ENCODE peak calls at places on chromosomes 2 and 18, in six cellular contexts. One of them, this sample, is unnamed.

GRCh38 chr2:130824492-130825061 is 12.1 kb upstream of the ARHGEF4 start:
- DNase-seq in NCI-H82: no peak
- DNase-seq in GM12891: peak
- DNase-seq in T-helper 1 cell: peak
- DNase-seq in T-cell: peak
- DNase-seq in Peyer's patch: peak
- DNase-seq in this sample: peak

GRCh38 chr2:10721344-10722251 is at the start of gene ATP6V1C2:
- DNase-seq in Peyer's patch: peak
- DNase-seq in GM12891: peak
- DNase-seq in NCI-H82: peak
- DNase-seq in T-cell: no peak
- DNase-seq in T-helper 1 cell: no peak
- DNase-seq in this sample: no peak

GRCh38 chr2:128350736-128351135 is 32.1 kb upstream of the HS6ST1 start:
- DNase-seq in GM12891: no peak
- DNase-seq in Peyer's patch: no peak
- DNase-seq in T-helper 1 cell: no peak
- DNase-seq in T-cell: no peak
- DNase-seq in NCI-H82: peak
- DNase-seq in this sample: no peak

GRCh38 chr2:220701115-220701514 is 871.0 kb downstream of the EPHA4 start:
- DNase-seq in GM12891: no peak
- DNase-seq in Peyer's patch: no peak
- DNase-seq in T-helper 1 cell: no peak
- DNase-seq in NCI-H82: no peak
- DNase-seq in T-cell: no peak
- DNase-seq in this sample: no peak

GRCh38 chr2:239746847-239747246 is 278.3 kb downstream of the NDUFA10 start:
- DNase-seq in Peyer's patch: no peak
- DNase-seq in NCI-H82: no peak
- DNase-seq in GM12891: no peak
- DNase-seq in T-helper 1 cell: no peak
- DNase-seq in T-cell: no peak
- DNase-seq in this sample: no peak

GRCh38 chr2:164569334-164569733 is 51.9 kb downstream of the GRB14 start:
- DNase-seq in T-helper 1 cell: no peak
- DNase-seq in Peyer's patch: no peak
- DNase-seq in T-cell: no peak
- DNase-seq in NCI-H82: peak
- DNase-seq in GM12891: no peak
- DNase-seq in this sample: no peak

GRCh38 chr2:230473378-230473777 is 57.4 kb downstream of the SP100 start:
- DNase-seq in Peyer's patch: no peak
- DNase-seq in GM12891: no peak
- DNase-seq in T-helper 1 cell: no peak
- DNase-seq in T-cell: peak
- DNase-seq in NCI-H82: no peak
- DNase-seq in this sample: peak

GRCh38 chr2:71852141-71852711 is 295.4 kb downstream of the CYP26B1 start:
- DNase-seq in T-helper 1 cell: no peak
- DNase-seq in NCI-H82: no peak
- DNase-seq in Peyer's patch: no peak
- DNase-seq in T-cell: no peak
- DNase-seq in GM12891: no peak
- DNase-seq in this sample: no peak

GRCh38 chr2:45922577-45922988 is 271.1 kb downstream of the PRKCE start:
- DNase-seq in NCI-H82: peak
- DNase-seq in T-helper 1 cell: no peak
- DNase-seq in GM12891: no peak
- DNase-seq in T-cell: no peak
- DNase-seq in Peyer's patch: no peak
- DNase-seq in this sample: no peak

GRCh38 chr2:223166215-223166493 is 114.2 kb downstream of the KCNE4 start:
- DNase-seq in GM12891: no peak
- DNase-seq in Peyer's patch: no peak
- DNase-seq in T-cell: no peak
- DNase-seq in NCI-H82: peak
- DNase-seq in T-helper 1 cell: no peak
- DNase-seq in this sample: no peak

GRCh38 chr2:217142649-217143266 is 282.9 kb upstream of the TNP1 start:
- DNase-seq in GM12891: no peak
- DNase-seq in NCI-H82: peak
- DNase-seq in Peyer's patch: no peak
- DNase-seq in T-cell: no peak
- DNase-seq in T-helper 1 cell: no peak
- DNase-seq in this sample: peak

GRCh38 chr18:6994053-6994452 is 123.5 kb downstream of the LAMA1 start:
- DNase-seq in Peyer's patch: no peak
- DNase-seq in GM12891: no peak
- DNase-seq in NCI-H82: no peak
- DNase-seq in T-helper 1 cell: no peak
- DNase-seq in T-cell: no peak
- DNase-seq in this sample: no peak

GRCh38 chr2:96118698-96119388 is 2.5 kb upstream of the ADRA2B start:
- DNase-seq in GM12891: no peak
- DNase-seq in Peyer's patch: peak
- DNase-seq in T-cell: no peak
- DNase-seq in NCI-H82: no peak
- DNase-seq in T-helper 1 cell: peak
- DNase-seq in this sample: no peak

GRCh38 chr18:57837917-57838548 is 34.9 kb upstream of the ATP8B1 start:
- DNase-seq in NCI-H82: no peak
- DNase-seq in GM12891: no peak
- DNase-seq in T-cell: no peak
- DNase-seq in T-helper 1 cell: no peak
- DNase-seq in Peyer's patch: no peak
- DNase-seq in this sample: peak

GRCh38 chr2:103448416-103448815 is 686.6 kb downstream of the TMEM182 start:
- DNase-seq in T-helper 1 cell: no peak
- DNase-seq in T-cell: no peak
- DNase-seq in GM12891: no peak
- DNase-seq in NCI-H82: peak
- DNase-seq in Peyer's patch: no peak
- DNase-seq in this sample: no peak

GRCh38 chr2:203732072-203732952 is 25.9 kb downstream of the CD28 start:
- DNase-seq in T-helper 1 cell: no peak
- DNase-seq in GM12891: no peak
- DNase-seq in Peyer's patch: no peak
- DNase-seq in T-cell: no peak
- DNase-seq in NCI-H82: peak
- DNase-seq in this sample: no peak

GRCh38 chr2:217740178-217740577 is 262.6 kb downstream of the TNS1 start:
- DNase-seq in T-helper 1 cell: no peak
- DNase-seq in T-cell: no peak
- DNase-seq in GM12891: no peak
- DNase-seq in Peyer's patch: no peak
- DNase-seq in NCI-H82: no peak
- DNase-seq in this sample: no peak

GRCh38 chr2:10331702-10332401 is 29.1 kb downstream of the HPCAL1 start:
- DNase-seq in T-cell: peak
- DNase-seq in Peyer's patch: no peak
- DNase-seq in NCI-H82: no peak
- DNase-seq in T-helper 1 cell: no peak
- DNase-seq in GM12891: peak
- DNase-seq in this sample: no peak

GRCh38 chr2:11056614-11057013 is 98.7 kb upstream of the SLC66A3 start:
- DNase-seq in NCI-H82: no peak
- DNase-seq in GM12891: no peak
- DNase-seq in T-cell: no peak
- DNase-seq in T-helper 1 cell: no peak
- DNase-seq in Peyer's patch: no peak
- DNase-seq in this sample: no peak

GRCh38 chr2:134232461-134232860 is 21.4 kb upstream of the MGAT5 start:
- DNase-seq in NCI-H82: no peak
- DNase-seq in GM12891: no peak
- DNase-seq in T-cell: no peak
- DNase-seq in T-helper 1 cell: no peak
- DNase-seq in Peyer's patch: no peak
- DNase-seq in this sample: no peak

This sample was measured in endothelial cell of umbilical vein.